ENCODE peak calls at places on chromosome 10, in nine cellular contexts. F is activated CD4-positive, alpha-beta T cell treated with anti-CD3 and anti-CD28 coated beads, Interleukin-2, amount 10 ng/mL, durations not matched to agents 7 days and 5 days; N is uterus; R is D341Med; U is hepatocyte; H is substantia nigra; W is stromal cell of bone marrow; Y is NCI-H2171 treated with DMSO at 0.1 percent for 48 hours; X is kidney. P is an unnamed sample.

GRCh38 chr10:7111089-7111488 is 299.7 kb downstream of the SFMBT2 start:
- DNase-seq in Y (no peak), H (no peak), N (no peak), F (no peak), R (no peak), X (no peak), U (no peak), W (no peak), P (no peak)

GRCh38 chr10:15201589-15202300 is 33.3 kb upstream of the NMT2 start:
- DNase-seq in W (no peak), U (no peak), H (no peak), N (no peak), F (no peak), R (no peak), Y (no peak), X (no peak), P (no peak)

GRCh38 chr10:131580674-131581073 is 269.2 kb upstream of the TCERG1L start:
- DNase-seq in N (no peak), Y (no peak), F (no peak), U (no peak), W (no peak), R (no peak), X (no peak), H (no peak), P (no peak)

GRCh38 chr10:15571570-15571969 is 148.2 kb downstream of the ITGA8 start:
- DNase-seq in Y (no peak), N (peak), U (peak), F (no peak), W (no peak), X (peak), H (no peak), R (no peak), P (peak)

GRCh38 chr10:55266797-55267196 is 465.8 kb upstream of the PCDH15 start:
- DNase-seq in H (no peak), U (no peak), R (no peak), N (no peak), F (no peak), W (no peak), X (no peak), Y (no peak), P (no peak)

GRCh38 chr10:2256241-2256640 is 518.9 kb upstream of the ADARB2 start:
- DNase-seq in H (no peak), N (no peak), R (no peak), Y (no peak), F (no peak), W (no peak), U (no peak), X (no peak), P (no peak)

GRCh38 chr10:22379059-22379458 is 33.8 kb downstream of the SPAG6 start:
- DNase-seq in X (no peak), N (no peak), H (no peak), R (no peak), Y (no peak), F (peak), U (no peak), W (no peak), P (no peak)

GRCh38 chr10:25639646-25640045 is 294.4 kb upstream of the MYO3A start:
- DNase-seq in F (no peak), Y (no peak), R (no peak), U (no peak), X (no peak), W (no peak), H (no peak), N (no peak), P (no peak)

GRCh38 chr10:50286517-50286916 is 35.2 kb upstream of the ASAH2 start:
- DNase-seq in R (no peak), H (no peak), U (no peak), W (peak), Y (no peak), F (no peak), N (peak), X (no peak), P (peak)

GRCh38 chr10:44859546-44860285 is 51.4 kb upstream of the TMEM72 start:
- DNase-seq in Y (no peak), F (no peak), N (no peak), X (no peak), W (no peak), R (peak), U (no peak), H (no peak), P (no peak)

GRCh38 chr10:17244712-17245365 is 16.8 kb downstream of the VIM start:
- DNase-seq in Y (no peak), W (no peak), F (no peak), U (no peak), X (no peak), R (no peak), N (no peak), H (no peak), P (no peak)

GRCh38 chr10:6065845-6066244 is 3.7 kb upstream of the IL2RA start:
- DNase-seq in X (no peak), R (no peak), N (no peak), F (no peak), U (no peak), W (no peak), Y (no peak), H (no peak), P (no peak)

GRCh38 chr10:34721201-34721840 is 93.8 kb downstream of the PARD3 start:
- DNase-seq in U (no peak), F (no peak), N (no peak), W (no peak), R (no peak), H (no peak), Y (no peak), X (no peak), P (no peak)

GRCh38 chr10:22784668-22785067 is 70.3 kb upstream of the PIP4K2A start:
- DNase-seq in H (no peak), F (no peak), W (no peak), Y (no peak), R (no peak), U (no peak), N (no peak), X (no peak), P (no peak)

GRCh38 chr10:112565434-112566053 is 118.5 kb downstream of the VTI1A start:
- DNase-seq in F (peak), H (no peak), R (peak), X (no peak), N (no peak), Y (peak), U (peak), W (peak), P (peak)

GRCh38 chr10:17644485-17644964 is 574 bp downstream of the STAM start:
- DNase-seq in N (no peak), U (peak), F (peak), R (peak), Y (peak), X (no peak), W (no peak), H (no peak), P (no peak)

GRCh38 chr10:6647811-6648526 is 67.9 kb upstream of the PRKCQ start:
- DNase-seq in F (peak), H (peak), W (no peak), Y (peak), U (peak), X (peak), N (no peak), R (peak), P (no peak)

GRCh38 chr10:48996-49395 is at the start of gene TUBB8:
- DNase-seq in U (no peak), F (no peak), H (no peak), N (no peak), Y (peak), R (no peak), W (no peak), X (peak), P (no peak)

GRCh38 chr10:7541137-7542087 is 125.4 kb downstream of the ITIH5 start:
- DNase-seq in N (peak), Y (no peak), R (no peak), W (no peak), X (peak), U (peak), H (no peak), F (no peak), P (no peak)

GRCh38 chr10:77417359-77417758 is 220.2 kb downstream of the KCNMA1 start:
- DNase-seq in W (no peak), U (no peak), X (no peak), Y (no peak), H (no peak), F (no peak), R (no peak), N (no peak), P (no peak)

GRCh38 chr10:43884516-43885105 is 235.9 kb upstream of the ZNF32 start:
- DNase-seq in X (no peak), H (no peak), Y (peak), F (no peak), W (no peak), R (no peak), N (no peak), U (no peak), P (no peak)

GRCh38 chr10:89382757-89383156 is 4.9 kb downstream of the IFIT1B start:
- DNase-seq in X (no peak), U (no peak), R (no peak), F (no peak), W (no peak), Y (no peak), N (no peak), H (no peak), P (no peak)

GRCh38 chr10:68106656-68107055 is 2.6 kb upstream of the MYPN start:
- DNase-seq in X (no peak), Y (no peak), U (no peak), H (no peak), N (no peak), W (peak), R (no peak), F (no peak), P (peak)

GRCh38 chr10:49325131-49325915 is 26.4 kb downstream of the C10orf71 start:
- DNase-seq in H (no peak), R (no peak), U (no peak), Y (no peak), W (no peak), N (no peak), X (no peak), F (no peak), P (no peak)

GRCh38 chr10:111233439-111233838 is 156.6 kb downstream of the ADRA2A start:
- DNase-seq in W (peak), X (no peak), F (no peak), Y (no peak), N (no peak), R (no peak), U (peak), H (no peak), P (no peak)

GRCh38 chr10:101783736-101784118 is 481 bp upstream of the NPM3 start:
- DNase-seq in W (no peak), X (no peak), H (no peak), U (no peak), N (no peak), R (peak), F (no peak), Y (no peak), P (no peak)

GRCh38 chr10:11388996-11389395 is 222.5 kb downstream of the USP6NL start:
- DNase-seq in Y (no peak), X (no peak), N (no peak), H (no peak), W (no peak), F (no peak), U (no peak), R (no peak), P (no peak)